ENCODE peak calls at places on chromosome 18, in five cellular contexts. G is pancreas; H is fibroblast of lung; L is CD8-positive, alpha-beta memory T cell; Y is brain microvascular endothelial cell. E is an unnamed sample.

GRCh38 chr18:76615065-76615733 is 120.2 kb upstream of the ZNF516 start:
- DNase-seq in G (no peak), H (peak; percentile 40), L (no peak), Y (no peak), E (no peak)

GRCh38 chr18:26089247-26090129 is 925 bp downstream of the SS18 start:
- DNase-seq in H (peak; percentile 48), G (no peak), Y (peak; percentile 34), L (no peak), E (peak; percentile 8)

GRCh38 chr18:78085241-78086185 is 835.9 kb downstream of the GALR1 start:
- DNase-seq in G (no peak), Y (no peak), L (no peak), H (no peak), E (no peak)

GRCh38 chr18:44036500-44036899 is 644.2 kb upstream of the SETBP1 start:
- DNase-seq in L (no peak), G (peak; percentile 72), H (no peak), Y (no peak), E (no peak)

GRCh38 chr18:75502286-75502685 is 74.8 kb upstream of the SMIM21 start:
- DNase-seq in Y (peak; percentile 46), L (no peak), G (no peak), H (peak; percentile 82), E (no peak)

GRCh38 chr18:37426536-37427080 is 139.0 kb downstream of the CELF4 start:
- DNase-seq in Y (no peak), H (no peak), L (no peak), G (no peak), E (no peak)

GRCh38 chr18:76463358-76463757 is 31.7 kb downstream of the ZNF516 start:
- DNase-seq in H (no peak), L (no peak), G (no peak), Y (no peak), E (no peak)

GRCh38 chr18:12857215-12857924 is 26.7 kb downstream of the PTPN2 start:
- DNase-seq in Y (no peak), H (no peak), G (no peak), L (no peak), E (no peak)

GRCh38 chr18:48409591-48410094 is 460 bp upstream of the ZBTB7C start:
- DNase-seq in H (peak; percentile 19), Y (no peak), L (no peak), G (peak; percentile 67), E (no peak)

GRCh38 chr18:48892146-48892855 is 58.5 kb downstream of the SMAD7 start:
- DNase-seq in H (no peak), L (no peak), G (peak; percentile 54), Y (no peak), E (no peak)

GRCh38 chr18:42064109-42064508 is 109.1 kb downstream of the PIK3C3 start:
- DNase-seq in G (no peak), L (no peak), H (no peak), Y (no peak), E (no peak)

GRCh38 chr18:63236417-63236816 is 83.2 kb downstream of the BCL2 start:
- DNase-seq in L (no peak), H (no peak), Y (no peak), G (no peak), E (no peak)

GRCh38 chr18:29838556-29838955 is 1204.0 kb downstream of the DSC3 start:
- DNase-seq in G (no peak), Y (no peak), H (no peak), L (no peak), E (no peak)

GRCh38 chr18:30625961-30626360 is 416.6 kb downstream of the DSC3 start:
- DNase-seq in L (no peak), G (no peak), Y (no peak), H (no peak), E (no peak)

GRCh38 chr18:44742741-44743311 is 62.1 kb downstream of the SETBP1 start:
- DNase-seq in G (no peak), H (peak; percentile 80), L (no peak), Y (peak; percentile 18), E (peak; percentile 4)

GRCh38 chr18:65436430-65436829 is 314.4 kb upstream of the CDH7 start:
- DNase-seq in Y (no peak), L (no peak), G (no peak), H (no peak), E (no peak)

GRCh38 chr18:48675912-48676311 is 137.1 kb downstream of the CTIF start:
- DNase-seq in H (no peak), L (no peak), Y (no peak), G (peak; percentile 41), E (no peak)

GRCh38 chr18:76980663-76981387 is 151.8 kb downstream of the MBP start:
- DNase-seq in H (no peak), G (no peak), Y (no peak), L (no peak), E (no peak)

GRCh38 chr18:43034683-43035500 is 80.6 kb downstream of the RIT2 start:
- DNase-seq in L (no peak), Y (no peak), G (no peak), H (no peak), E (no peak)

GRCh38 chr18:42477261-42477660 is 522.2 kb downstream of the PIK3C3 start:
- DNase-seq in G (no peak), L (no peak), H (peak; percentile 15), Y (no peak), E (no peak)

GRCh38 chr18:4068552-4069158 is 386.5 kb downstream of the DLGAP1 start:
- DNase-seq in H (peak; percentile 29), L (no peak), Y (peak; percentile 36), G (no peak), E (peak; percentile 20)

GRCh38 chr18:42086288-42086687 is 131.3 kb downstream of the PIK3C3 start:
- DNase-seq in Y (peak; percentile 75), G (no peak), H (peak; percentile 78), L (no peak), E (no peak)

GRCh38 chr18:36519358-36519757 is 221.8 kb downstream of the FHOD3 start:
- DNase-seq in Y (peak; percentile 24), H (peak; percentile 79), L (no peak), G (no peak), E (peak; percentile 10)

GRCh38 chr18:75250471-75250821 is 39.8 kb downstream of the TSHZ1 start:
- DNase-seq in L (no peak), H (no peak), Y (no peak), G (no peak), E (no peak)

GRCh38 chr18:63930774-63931354 is 18.2 kb upstream of the HMSD start:
- DNase-seq in G (no peak), Y (no peak), H (no peak), L (no peak), E (no peak)

GRCh38 chr18:45916302-45916701 is 50.8 kb downstream of the EPG5 start:
- DNase-seq in H (no peak), L (no peak), G (no peak), Y (no peak), E (no peak)

GRCh38 chr18:41881285-41881684 is 73.7 kb upstream of the PIK3C3 start:
- DNase-seq in Y (peak; percentile 59), G (no peak), L (no peak), H (peak; percentile 77), E (peak; percentile 2)

GRCh38 chr18:73235491-73235890 is 367.7 kb upstream of the NETO1 start:
- DNase-seq in Y (peak; percentile 84), G (no peak), L (no peak), H (peak; percentile 98), E (peak; percentile 86)

GRCh38 chr18:64052772-64053171 is 82.9 kb downstream of the SERPINB8 start:
- DNase-seq in H (no peak), Y (no peak), L (no peak), G (no peak), E (no peak)

GRCh38 chr18:62403125-62403524 is 78.0 kb downstream of the TNFRSF11A start:
- DNase-seq in H (no peak), L (no peak), G (no peak), Y (no peak), E (no peak)

DNA sequence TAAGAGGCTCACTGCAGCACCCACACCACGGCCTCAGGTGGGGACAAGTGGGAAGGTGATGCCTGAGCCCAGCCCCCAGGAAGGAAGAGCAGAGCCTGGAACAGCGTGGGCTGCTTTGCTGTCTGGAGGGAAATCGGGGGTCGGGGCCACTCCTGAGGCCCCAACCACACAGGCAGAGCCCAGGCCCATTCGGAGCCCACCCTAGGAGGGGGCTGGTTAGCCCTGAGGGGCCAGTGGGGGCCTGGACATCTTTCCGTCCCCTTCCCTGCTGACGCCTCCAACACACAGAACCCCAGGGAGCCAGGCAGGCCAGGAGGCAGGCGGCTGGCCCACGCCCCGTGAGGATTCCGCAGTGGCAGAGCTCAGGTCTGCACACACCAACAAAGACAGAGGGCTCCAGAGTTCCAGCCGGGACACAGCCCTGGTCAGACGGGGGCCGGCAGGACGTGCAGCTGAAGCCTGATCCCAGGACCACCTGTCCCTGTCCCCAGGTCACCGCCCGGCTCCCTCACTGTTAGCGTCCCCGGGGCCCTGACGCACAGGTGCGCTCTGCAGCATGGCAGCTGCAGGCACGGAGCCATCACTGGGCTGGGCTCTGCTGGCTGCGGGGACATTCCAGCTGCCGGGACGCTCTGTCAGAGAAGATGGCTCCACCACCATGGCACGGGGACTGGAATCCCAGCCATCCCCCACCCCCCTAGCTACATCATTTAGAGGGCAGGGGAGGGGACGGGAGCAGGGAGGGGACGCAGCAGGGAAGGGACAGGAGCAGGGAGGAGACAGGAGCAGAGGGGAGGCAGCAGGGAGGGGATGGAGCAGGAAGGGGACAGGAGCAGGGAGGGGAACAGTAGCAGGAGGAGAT is 40.2 kb downstream of the SLC66A2 start:
- DNase-seq in H (no peak), Y (no peak), G (no peak), L (no peak), E (no peak)
- H3K27ac ChIP-seq in H (no peak overlapping the region), Y (no peak overlapping the region), G (no peak overlapping the region), L (no peak overlapping the region), E (no peak overlapping the region)

GRCh38 chr18:70085641-70086040 is 119.8 kb downstream of the RTTN start:
- DNase-seq in L (no peak), Y (no peak), H (no peak), G (no peak), E (no peak)
- H3K27me3 ChIP-seq in L (no peaks in the 10 kb centered on the region), Y (no peaks in the 10 kb centered on the region), H (no peaks in the 10 kb centered on the region), G (no peaks in the 10 kb centered on the region), E (no peaks in the 10 kb centered on the region)

GRCh38 chr18:22253676-22254075 is 84.3 kb downstream of the GATA6 start:
- DNase-seq in H (no peak), Y (no peak), G (no peak), L (no peak), E (no peak)

GRCh38 chr18:22254088-22254487 is 84.7 kb downstream of the GATA6 start:
- DNase-seq in H (no peak), G (no peak), L (no peak), Y (no peak), E (no peak)

GRCh38 chr18:22250026-22250425 is 80.6 kb downstream of the GATA6 start:
- DNase-seq in G (no peak), L (no peak), Y (no peak), H (no peak), E (no peak)

GRCh38 chr18:22250591-22250996 is 81.2 kb downstream of the GATA6 start:
- DNase-seq in Y (no peak), G (no peak), H (peak; percentile 55), L (no peak), E (no peak)

DNA sequence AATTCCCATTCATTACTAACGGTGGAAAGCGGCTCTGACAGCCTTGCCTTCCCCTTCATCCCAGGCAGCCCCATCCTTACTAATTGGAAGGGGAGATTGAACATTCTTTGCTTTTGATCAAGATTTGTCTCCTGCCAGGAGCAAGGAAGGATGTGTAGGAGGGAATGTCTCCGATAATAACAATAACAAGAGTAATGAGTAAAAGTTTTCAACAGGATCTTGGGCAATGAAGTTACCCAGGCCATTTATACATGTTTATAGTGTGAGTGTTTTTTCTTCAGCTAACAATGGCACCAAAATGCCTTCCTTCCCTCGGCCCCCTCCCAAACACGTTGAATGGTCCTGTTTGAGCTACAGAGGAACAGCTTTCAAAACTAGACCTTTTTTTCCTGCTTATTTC is 83.8 kb downstream of the GATA6 start:
- DNase-seq in L (no peak), H (peak; percentile 8), G (no peak), Y (no peak), E (no peak)
- H3K27ac ChIP-seq in L (no peak overlapping the region), H (no peak overlapping the region), G (no peak overlapping the region), Y (no peak overlapping the region), E (no peak overlapping the region)

GRCh38 chr18:5630766-5631413 is 87.1 kb upstream of the EPB41L3 start:
- DNase-seq in G (no peak), H (no peak), Y (peak; percentile 21), L (no peak), E (no peak)
- H3K27me3 ChIP-seq in G (no peaks in the 10 kb centered on the region), H (peaks cover 15% of the 10 kb centered on the region), Y (peaks cover 20% of the 10 kb centered on the region), L (peaks cover 10% of the 10 kb centered on the region), E (peaks cover 15% of the 10 kb centered on the region)